ENCODE peak calls at places on chromosome 12, in seven cellular contexts. H is DND-41, T is NB4, F is foreskin fibroblast, U is PC-3, S is brain microvascular endothelial cell, J is OCI-LY7. K is an unnamed sample.

GRCh38 chr12:1605129-1606020 is 11.0 kb upstream of the FBXL14 start:
- DNase-seq in J (peak; percentile 85), H (peak; percentile 58), T (peak; percentile 82), F (peak; percentile 75), S (peak; percentile 76), U (peak; percentile 84), K (peak; percentile 87)

GRCh38 chr12:22702690-22703089 is 77.7 kb downstream of the ETNK1 start:
- DNase-seq in U (no peak), F (no peak), J (no peak), H (no peak), S (no peak), T (no peak), K (no peak)

GRCh38 chr12:62739266-62739831 is 195.6 kb downstream of the PPM1H start:
- DNase-seq in J (no peak), S (no peak), F (no peak), T (no peak), H (no peak), U (no peak), K (no peak)

GRCh38 chr12:18153826-18154225 is 63.8 kb upstream of the RERGL start:
- DNase-seq in T (no peak), S (no peak), H (no peak), U (no peak), F (no peak), J (no peak), K (no peak)

GRCh38 chr12:122406701-122407154 is 15.7 kb downstream of the CLIP1 start:
- DNase-seq in U (no peak), F (peak; percentile 50), T (no peak), J (peak; percentile 24), S (peak; percentile 22), H (no peak), K (peak; percentile 54)

GRCh38 chr12:125690841-125691240 is 625.6 kb downstream of the AACS start:
- DNase-seq in U (no peak), S (no peak), H (no peak), F (no peak), T (no peak), J (no peak), K (no peak)

GRCh38 chr12:104602426-104602825 is 145.7 kb downstream of the CHST11 start:
- DNase-seq in F (no peak), J (peak; percentile 36), H (no peak), S (no peak), T (peak; percentile 35), U (no peak), K (peak; percentile 8)

GRCh38 chr12:126617312-126617711 is 1552.1 kb downstream of the AACS start:
- DNase-seq in H (no peak), U (peak; percentile 53), F (no peak), T (peak; percentile 42), S (no peak), J (no peak), K (no peak)

GRCh38 chr12:65930114-65930828 is 106.0 kb downstream of the HMGA2 start:
- DNase-seq in U (no peak), J (no peak), T (no peak), S (no peak), F (no peak), H (no peak), K (no peak)

GRCh38 chr12:14185441-14186192 is 179.9 kb upstream of the ATF7IP start:
- DNase-seq in S (peak; percentile 41), H (peak; percentile 28), U (peak; percentile 63), T (peak; percentile 51), J (peak; percentile 75), F (peak; percentile 6), K (peak; percentile 51)

GRCh38 chr12:121798807-121799174 is 5.0 kb upstream of the SETD1B start:
- DNase-seq in S (no peak), J (no peak), H (no peak), U (no peak), F (no peak), T (no peak), K (no peak)

GRCh38 chr12:9856154-9856553 is 13.0 kb downstream of the CLEC2B start:
- DNase-seq in T (no peak), H (no peak), S (no peak), J (no peak), U (no peak), F (no peak), K (no peak)

GRCh38 chr12:76249501-76249900 is 98.7 kb downstream of the BBS10 start:
- DNase-seq in S (no peak), F (no peak), U (no peak), H (no peak), J (no peak), T (no peak), K (no peak)

GRCh38 chr12:106090586-106091411 is 48.0 kb downstream of the NUAK1 start:
- DNase-seq in J (no peak), F (peak; percentile 72), S (peak; percentile 71), H (no peak), T (no peak), U (peak; percentile 80), K (peak; percentile 81)

GRCh38 chr12:54650409-54650808 is 2.2 kb upstream of the DCD start:
- DNase-seq in J (no peak), S (no peak), U (peak; percentile 20), F (no peak), T (no peak), H (no peak), K (peak; percentile 14)

GRCh38 chr12:90773526-90773925 is 181.4 kb downstream of the CCER1 start:
- DNase-seq in T (no peak), F (peak; percentile 7), U (no peak), S (peak; percentile 43), J (no peak), H (no peak), K (peak; percentile 16)

GRCh38 chr12:105235299-105235746 is 651 bp downstream of the APPL2 start:
- DNase-seq in F (no peak), T (no peak), H (peak; percentile 10), U (peak; percentile 30), J (peak; percentile 7), S (no peak), K (peak; percentile 37)

GRCh38 chr12:53413485-53414215 is 10.0 kb upstream of the AMHR2 start:
- DNase-seq in S (no peak), F (no peak), U (no peak), H (no peak), J (no peak), T (no peak), K (peak; percentile 32)

GRCh38 chr12:91432079-91432478 is 249.5 kb upstream of the DCN start:
- DNase-seq in F (peak; percentile 13), U (no peak), H (no peak), S (peak; percentile 70), T (no peak), J (no peak), K (peak; percentile 9)

GRCh38 chr12:31773223-31773750 is 44.5 kb upstream of the AMN1 start:
- DNase-seq in T (no peak), J (peak; percentile 15), U (no peak), H (no peak), F (peak; percentile 13), S (no peak), K (peak; percentile 67)

DNA sequence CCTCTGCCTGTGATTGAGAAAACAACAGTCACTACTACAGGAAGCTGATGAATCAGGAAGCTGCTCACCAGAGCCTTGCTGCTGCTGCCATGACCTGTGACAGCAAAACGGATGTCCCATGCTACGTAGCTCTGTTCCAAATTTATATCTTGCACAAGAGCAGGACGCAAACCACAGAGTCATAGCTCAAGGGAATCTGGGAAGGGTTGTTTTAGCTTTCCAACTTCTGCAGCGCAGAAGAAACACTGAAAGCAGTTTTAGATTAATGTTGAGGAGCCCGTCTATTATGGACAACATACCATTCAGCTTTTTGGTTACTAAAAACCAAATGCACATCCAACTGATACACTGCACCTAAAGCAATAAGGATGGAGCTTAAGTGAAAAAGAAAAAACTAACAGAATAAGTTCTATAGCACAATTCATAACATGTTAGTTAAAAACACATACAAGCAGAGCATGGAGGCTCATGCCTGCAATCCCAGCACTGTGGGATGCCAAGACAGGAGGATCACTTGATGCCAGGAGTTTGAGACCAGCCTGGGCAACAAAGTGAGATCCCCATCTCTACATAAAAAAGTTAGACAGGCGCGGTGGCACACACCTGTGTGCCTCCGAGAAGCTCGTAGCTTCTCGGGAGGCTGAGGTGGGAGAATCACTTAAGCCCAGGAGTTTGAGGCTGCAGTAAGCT is 1.7 kb upstream of the ANKRD33 start:
- DNase-seq in J (peak; percentile 73), T (peak; percentile 92), H (peak; percentile 61), F (peak; percentile 99), S (peak; percentile 96), U (peak; percentile 83), K (peak; percentile 98)
- H3K4me3 ChIP-seq in J (no peak overlapping the region), T (peak overlapping the region; percentile 3), H (no peak overlapping the region), F (no peak overlapping the region), S (no peak overlapping the region), U (no peak overlapping the region), K (no peak overlapping the region)

GRCh38 chr12:26317942-26318565 is 122.7 kb downstream of the SSPN start:
- DNase-seq in U (peak; percentile 95), T (peak; percentile 38), S (peak; percentile 63), J (no peak), H (no peak), F (peak; percentile 62), K (peak; percentile 45)

GRCh38 chr12:26319511-26319910 is 124.1 kb downstream of the SSPN start:
- DNase-seq in S (peak; percentile 87), T (no peak), H (no peak), F (peak; percentile 86), J (no peak), U (peak; percentile 77), K (peak; percentile 93)

DNA sequence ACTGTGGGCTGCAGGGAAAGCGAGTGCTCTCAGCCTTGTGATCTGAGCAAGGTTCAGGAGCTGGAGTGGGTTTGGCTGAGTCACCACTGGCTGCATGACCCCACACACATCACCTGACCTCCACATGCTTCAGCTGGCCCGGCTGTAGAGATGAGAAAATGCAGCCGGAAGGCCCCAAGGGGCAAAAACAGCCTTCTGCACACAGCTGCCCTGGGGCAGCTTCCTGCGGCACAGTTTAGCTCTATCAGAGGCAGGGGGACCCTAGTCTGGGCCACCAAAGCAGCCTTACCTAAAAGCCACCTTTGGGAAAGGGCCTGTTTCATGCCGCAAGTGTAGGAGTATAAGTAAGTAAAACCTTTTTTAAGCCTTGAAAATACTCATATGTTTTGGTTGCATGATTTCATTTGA is 123.3 kb downstream of the SSPN start:
- DNase-seq in F (peak; percentile 81), H (no peak), S (peak; percentile 84), J (peak; percentile 74), U (peak; percentile 53), T (peak; percentile 87), K (peak; percentile 92)
- TF ChIP-seq CTCF in F (no peak), H (no peak), S (no peak), J (no peak), U (no peak), T (no peak), K (no peak)

DNA sequence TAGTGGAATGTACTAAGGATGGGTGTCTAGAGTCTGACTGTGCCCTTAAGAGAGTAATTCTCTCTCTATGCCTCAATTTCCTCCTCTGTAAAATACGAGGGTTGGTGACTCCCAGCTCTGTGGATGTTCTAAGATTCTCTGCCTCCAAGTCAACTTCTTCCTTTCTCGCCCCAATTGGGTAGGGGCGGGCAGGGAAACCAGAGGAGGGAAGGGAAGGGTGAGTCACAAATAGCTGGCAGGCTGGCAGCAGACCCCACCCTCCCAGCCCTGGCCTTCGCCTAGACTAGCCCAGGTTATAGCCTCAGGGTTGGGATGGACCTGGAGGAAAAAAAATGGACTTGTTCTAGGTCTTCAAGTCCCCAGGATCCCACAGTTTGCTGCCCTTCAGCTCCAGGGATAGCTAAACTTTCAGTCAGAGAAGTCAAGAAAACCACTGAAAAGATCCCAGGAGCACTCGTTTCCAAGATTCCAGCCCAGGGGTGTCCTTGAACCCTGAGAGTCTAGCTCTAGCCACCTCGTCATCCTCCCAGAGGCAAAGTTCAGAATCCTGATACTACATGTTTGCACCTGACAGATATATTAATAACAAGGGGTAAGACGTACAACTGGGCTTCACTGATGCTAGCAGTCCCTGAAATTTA is 2.3 kb downstream of the DGKA start:
- DNase-seq in T (peak; percentile 72), H (no peak), S (no peak), F (no peak), J (no peak), U (peak; percentile 91), K (peak; percentile 29)
- H3K4me3 ChIP-seq in T (peak overlapping the region; percentile 65), H (peak overlapping the region; percentile 80), S (no peak overlapping the region), F (peak overlapping the region; percentile 76), J (peak overlapping the region; percentile 78), U (peak overlapping the region; percentile 82), K (no peak overlapping the region)

GRCh38 chr12:6697584-6698351 is 2.8 kb downstream of the PIANP start:
- DNase-seq in T (peak; percentile 52), U (peak; percentile 60), F (peak; percentile 64), H (peak; percentile 41), J (peak; percentile 64), S (peak; percentile 52), K (peak; percentile 65)
- TF ChIP-seq CTCF in T (peak; percentile 61), U (peak; percentile 67), F (peak; percentile 71), H (peak; percentile 63), J (peak; percentile 82), S (peak; percentile 81), K (peak; percentile 67)

K was measured in cardiac fibroblast.